ENCODE peak calls at places on chromosomes 12 and 14, in six cellular contexts. One of them, this sample, is unnamed.

GRCh38 chr12:67482751-67483661 is 165.5 kb upstream of the DYRK2 start:
- DNase-seq in bronchial epithelial cell: peak
- DNase-seq in fibroblast of the aortic adventitia: peak
- DNase-seq in EH: peak
- DNase-seq in NCI-H510A treated with DMSO at 0.1 percent for 48 hours: peak
- DNase-seq in amniotic stem cell: no peak
- DNase-seq in this sample: peak

GRCh38 chr14:66944872-66945271 is 244.4 kb upstream of the GARIN2 start:
- DNase-seq in NCI-H510A treated with DMSO at 0.1 percent for 48 hours: no peak
- DNase-seq in amniotic stem cell: no peak
- DNase-seq in fibroblast of the aortic adventitia: peak
- DNase-seq in bronchial epithelial cell: no peak
- DNase-seq in EH: peak
- DNase-seq in this sample: no peak

GRCh38 chr12:53560912-53561589 is 53.8 kb upstream of the NPFF start:
- DNase-seq in bronchial epithelial cell: no peak
- DNase-seq in amniotic stem cell: no peak
- DNase-seq in EH: no peak
- DNase-seq in NCI-H510A treated with DMSO at 0.1 percent for 48 hours: no peak
- DNase-seq in fibroblast of the aortic adventitia: no peak
- DNase-seq in this sample: no peak

GRCh38 chr12:50252977-50253376 is 30.3 kb downstream of the LIMA1 start:
- DNase-seq in EH: no peak
- DNase-seq in NCI-H510A treated with DMSO at 0.1 percent for 48 hours: no peak
- DNase-seq in bronchial epithelial cell: no peak
- DNase-seq in fibroblast of the aortic adventitia: no peak
- DNase-seq in amniotic stem cell: no peak
- DNase-seq in this sample: no peak

GRCh38 chr12:75322464-75322863 is 7.7 kb downstream of the CAPS2 start:
- DNase-seq in bronchial epithelial cell: peak
- DNase-seq in fibroblast of the aortic adventitia: peak
- DNase-seq in EH: peak
- DNase-seq in NCI-H510A treated with DMSO at 0.1 percent for 48 hours: no peak
- DNase-seq in amniotic stem cell: peak
- DNase-seq in this sample: no peak

GRCh38 chr12:80837342-80837978 is 100.3 kb downstream of the LIN7A start:
- DNase-seq in amniotic stem cell: peak
- DNase-seq in fibroblast of the aortic adventitia: peak
- DNase-seq in NCI-H510A treated with DMSO at 0.1 percent for 48 hours: peak
- DNase-seq in EH: peak
- DNase-seq in bronchial epithelial cell: peak
- DNase-seq in this sample: no peak

GRCh38 chr12:53098354-53098981 is 1.0 kb downstream of the IGFBP6 start:
- DNase-seq in bronchial epithelial cell: peak
- DNase-seq in NCI-H510A treated with DMSO at 0.1 percent for 48 hours: no peak
- DNase-seq in fibroblast of the aortic adventitia: peak
- DNase-seq in amniotic stem cell: peak
- DNase-seq in EH: peak
- DNase-seq in this sample: no peak

GRCh38 chr14:86777950-86778602 is 1214.9 kb downstream of the GALC start:
- DNase-seq in bronchial epithelial cell: peak
- DNase-seq in EH: peak
- DNase-seq in NCI-H510A treated with DMSO at 0.1 percent for 48 hours: no peak
- DNase-seq in amniotic stem cell: peak
- DNase-seq in fibroblast of the aortic adventitia: peak
- DNase-seq in this sample: no peak

GRCh38 chr12:22042981-22043669 is 2.9 kb upstream of the CMAS start:
- DNase-seq in EH: peak
- DNase-seq in bronchial epithelial cell: peak
- DNase-seq in NCI-H510A treated with DMSO at 0.1 percent for 48 hours: no peak
- DNase-seq in amniotic stem cell: no peak
- DNase-seq in fibroblast of the aortic adventitia: peak
- DNase-seq in this sample: no peak

GRCh38 chr14:95164506-95164905 is 7.2 kb upstream of the DICER1 start:
- DNase-seq in NCI-H510A treated with DMSO at 0.1 percent for 48 hours: no peak
- DNase-seq in fibroblast of the aortic adventitia: no peak
- DNase-seq in bronchial epithelial cell: peak
- DNase-seq in EH: no peak
- DNase-seq in amniotic stem cell: no peak
- DNase-seq in this sample: no peak

GRCh38 chr12:93325855-93326254 is 51.9 kb upstream of the NUDT4 start:
- DNase-seq in EH: peak
- DNase-seq in NCI-H510A treated with DMSO at 0.1 percent for 48 hours: no peak
- DNase-seq in bronchial epithelial cell: peak
- DNase-seq in fibroblast of the aortic adventitia: peak
- DNase-seq in amniotic stem cell: no peak
- DNase-seq in this sample: no peak

GRCh38 chr14:20617138-20618003 is 24.1 kb downstream of the OR6S1 start:
- DNase-seq in fibroblast of the aortic adventitia: no peak
- DNase-seq in EH: no peak
- DNase-seq in bronchial epithelial cell: no peak
- DNase-seq in amniotic stem cell: no peak
- DNase-seq in NCI-H510A treated with DMSO at 0.1 percent for 48 hours: no peak
- DNase-seq in this sample: no peak